ENCODE peak calls at places on chromosomes 4 and X, in four cellular contexts. E is transverse colon, O is A549, S is fibroblast of lung. X is an unnamed sample.
A peak's percentile ranks its signal among the peaks of the same experiment; 100 is the strongest.

GRCh38 chr4:84100071-84100470 is 399.0 kb downstream of the NKX6-1 start:
- DNase-seq in E (no peak), O (no peak), S (no peak), X (no peak)

GRCh38 chr4:52298444-52298843 is 247.3 kb downstream of the SPATA18 start:
- DNase-seq in S (no peak), O (no peak), E (no peak), X (no peak)

GRCh38 chrX:80576815-80577533 is 156.7 kb downstream of the TENT5D start:
- DNase-seq in S (no peak), O (no peak), E (no peak), X (no peak)

GRCh38 chr4:30866444-30866843 is 146.3 kb downstream of the PCDH7 start:
- DNase-seq in S (peak; percentile 60), E (no peak), O (no peak), X (no peak)

GRCh38 chr4:97235516-97235915 is 907.8 kb downstream of the STPG2 start:
- DNase-seq in E (no peak), O (no peak), S (no peak), X (peak; percentile 13)

GRCh38 chr4:138789796-138790195 is 225.8 kb upstream of the NOCT start:
- DNase-seq in E (no peak), O (no peak), S (no peak), X (no peak)

GRCh38 chr4:146916479-146917076 is 29.1 kb downstream of the TTC29 start:
- DNase-seq in S (peak; percentile 64), E (no peak), O (peak; percentile 13), X (peak; percentile 49)

GRCh38 chr4:90171491-90171890 is 44.3 kb downstream of the CCSER1 start:
- DNase-seq in E (no peak), O (no peak), S (no peak), X (no peak)

GRCh38 chr4:3312362-3312761 is 19.5 kb downstream of the RGS12 start:
- DNase-seq in S (no peak), O (no peak), E (no peak), X (no peak)

GRCh38 chr4:118154643-118155042 is 120.4 kb downstream of the NDST3 start:
- DNase-seq in S (peak; percentile 36), E (no peak), O (no peak), X (peak; percentile 1)

GRCh38 chr4:54548098-54548620 is 109.6 kb upstream of the KIT start:
- DNase-seq in S (no peak), O (no peak), E (no peak), X (no peak)

GRCh38 chr4:119683518-119683917 is 54.9 kb upstream of the PDE5A start:
- DNase-seq in E (no peak), O (peak; percentile 37), S (peak; percentile 83), X (peak; percentile 41)

GRCh38 chr4:80307183-80307735 is 28.3 kb upstream of the CFAP299 start:
- DNase-seq in O (no peak), S (no peak), E (no peak), X (no peak)

GRCh38 chr4:7190668-7191545 is 1.4 kb upstream of the SORCS2 start:
- DNase-seq in E (no peak), O (no peak), S (no peak), X (no peak)

GRCh38 chr4:23135792-23136645 is 443.3 kb downstream of the GBA3 start:
- DNase-seq in E (no peak), O (peak; percentile 46), S (peak; percentile 68), X (peak; percentile 59)

GRCh38 chr4:140776551-140776950 is 20.4 kb upstream of the TBC1D9 start:
- DNase-seq in E (no peak), S (no peak), O (no peak), X (no peak)

GRCh38 chrX:49177873-49178480 is 6.3 kb downstream of the PLP2 start:
- DNase-seq in O (no peak), S (no peak), E (no peak), X (no peak)

GRCh38 chrX:132488092-132488749 is 617 bp downstream of the MBNL3 start:
- DNase-seq in S (peak; percentile 58), E (peak; percentile 33), O (no peak), X (no peak)

GRCh38 chrX:40414335-40414734 is 166.4 kb upstream of the ATP6AP2 start:
- DNase-seq in S (no peak), E (no peak), O (no peak), X (no peak)

GRCh38 chrX:40406330-40406859 is 174.4 kb upstream of the ATP6AP2 start:
- DNase-seq in E (no peak), O (no peak), S (no peak), X (no peak)

GRCh38 chrX:40410859-40411258 is 169.9 kb upstream of the ATP6AP2 start:
- DNase-seq in E (no peak), S (no peak), O (no peak), X (no peak)

GRCh38 chrX:40415675-40416074 is 165.1 kb upstream of the ATP6AP2 start:
- DNase-seq in E (no peak), O (no peak), S (no peak), X (no peak)

GRCh38 chrX:40411350-40412111 is 169.2 kb upstream of the ATP6AP2 start:
- DNase-seq in S (no peak), E (no peak), O (peak; percentile 4), X (no peak)
- TF ChIP-seq CTCF in S (no peak), E (no peak), O (no peak), X (no peak)

GRCh38 chrX:134375691-134376090 is 84.3 kb upstream of the HPRT1 start:
- DNase-seq in E (no peak), O (no peak), S (no peak), X (no peak)
- H3K4me3 ChIP-seq in E (no peak overlapping the region), O (no peak overlapping the region), S (peak overlapping the region; percentile 89), X (peak overlapping the region; percentile 8)

GRCh38 chrX:54248309-54248708 is 65.3 kb upstream of the FAM120C start:
- DNase-seq in S (peak; percentile 31), O (peak; percentile 48), E (no peak), X (no peak)
- TF ChIP-seq CTCF in S (peak; percentile 18), O (peak; percentile 53), E (peak; percentile 20), X (peak; percentile 26)

GRCh38 chr4:185143596-185143969 is 517 bp downstream of the SLC25A4 start:
- DNase-seq in E (peak; percentile 58), O (peak; percentile 7), S (peak; percentile 27), X (no peak)
- H3K4me3 ChIP-seq in E (peak overlapping the region; percentile 76), O (peak overlapping the region; percentile 93), S (peak overlapping the region; percentile 74), X (peak overlapping the region; percentile 63)

DNA sequence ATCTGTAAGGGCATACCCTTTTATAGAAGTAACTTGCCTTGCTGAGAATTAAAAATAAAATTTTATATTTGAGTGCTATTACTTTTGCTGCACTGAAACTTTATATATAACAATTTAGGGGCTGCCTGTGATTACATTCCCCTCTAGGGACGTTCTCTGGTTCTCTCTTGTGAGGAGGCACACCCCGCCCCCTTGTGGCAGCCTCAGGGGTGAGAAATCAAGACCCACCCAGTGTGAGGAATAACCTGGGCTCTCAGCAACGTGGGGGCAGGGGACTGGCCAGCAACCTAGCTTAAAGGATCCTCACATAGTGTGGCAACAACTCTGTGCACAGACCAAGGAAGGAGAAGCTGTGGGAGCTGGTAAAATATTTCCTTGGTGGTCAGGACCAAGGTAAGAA is 43.7 kb downstream of the MAGEA9 start:
- DNase-seq in E (peak; percentile 14), S (no peak), O (peak; percentile 21), X (no peak)
- TF ChIP-seq CTCF in E (no peak), S (peak; percentile 19), O (peak; percentile 15), X (peak; percentile 30)

GRCh38 chrX:31098081-31098480 is 26.2 kb upstream of the FTHL17 start:
- DNase-seq in E (no peak), S (no peak), O (no peak), X (no peak)
- H3K4me3 ChIP-seq in E (no peak overlapping the region), S (no peak overlapping the region), O (no peak overlapping the region), X (no peak overlapping the region)

GRCh38 chr4:98626350-98626749 is 32.1 kb downstream of the TSPAN5 start:
- DNase-seq in S (peak; percentile 87), O (peak; percentile 37), E (no peak), X (peak; percentile 84)
- TF ChIP-seq CTCF in S (peak; percentile 15), O (no peak), E (no peak), X (peak; percentile 32)

X was measured in astrocyte of the cerebellum.